ENCODE peak calls at places on chromosomes 11 and 22, in seven cellular contexts. E is NAMALWA, P is dermis microvascular lymphatic vessel endothelial cell, O is nucleus accumbens, M is adrenal gland, G is HCT116, L is putamen. F is an unnamed sample.

GRCh38 chr11:68146704-68147474 is 25.7 kb upstream of the CHKA start:
- DNase-seq in E (peak; percentile 15), P (peak; percentile 64), O (no peak), M (peak; percentile 82), G (no peak), L (peak; percentile 30), F (peak; percentile 69)

GRCh38 chr11:35714882-35715612 is 52.5 kb downstream of the TRIM44 start:
- DNase-seq in E (no peak), P (no peak), O (peak; percentile 12), M (no peak), G (no peak), L (peak; percentile 16), F (no peak)

GRCh38 chr11:117575856-117576255 is 221.2 kb downstream of the DSCAML1 start:
- DNase-seq in E (no peak), P (no peak), O (no peak), M (no peak), G (no peak), L (no peak), F (no peak)

GRCh38 chr11:82750643-82751139 is 17.0 kb upstream of the FAM181B start:
- DNase-seq in E (no peak), P (peak; percentile 13), O (no peak), M (peak; percentile 85), G (no peak), L (no peak), F (no peak)

GRCh38 chr11:68271781-68272608 is at the start of gene C11orf24:
- DNase-seq in E (peak; percentile 97), P (peak; percentile 93), O (peak; percentile 92), M (peak; percentile 96), G (peak; percentile 79), L (peak; percentile 97), F (peak; percentile 96)

GRCh38 chr11:32400196-32400595 is 35.1 kb downstream of the WT1 start:
- DNase-seq in E (no peak), P (no peak), O (peak; percentile 2), M (peak; percentile 14), G (no peak), L (peak; percentile 35), F (no peak)

GRCh38 chr22:37643225-37643847 is 3.9 kb downstream of the SH3BP1 start:
- DNase-seq in E (peak; percentile 89), P (peak; percentile 63), O (peak; percentile 79), M (peak; percentile 94), G (no peak), L (peak; percentile 69), F (peak; percentile 83)

GRCh38 chr11:130431337-130431773 is 2.9 kb upstream of the ADAMTS8 start:
- DNase-seq in E (peak; percentile 85), P (peak; percentile 75), O (peak; percentile 75), M (peak; percentile 90), G (peak; percentile 74), L (no peak), F (peak; percentile 62)

GRCh38 chr22:39176673-39177455 is 24.4 kb upstream of the CBX7 start:
- DNase-seq in E (no peak), P (peak; percentile 29), O (no peak), M (peak; percentile 52), G (no peak), L (no peak), F (no peak)

GRCh38 chr11:46865340-46865739 is 19.3 kb upstream of the CKAP5 start:
- DNase-seq in E (no peak), P (no peak), O (no peak), M (peak; percentile 72), G (no peak), L (no peak), F (no peak)

GRCh38 chr11:2576536-2576935 is 123.3 kb downstream of the KCNQ1OT1 start:
- DNase-seq in E (no peak), P (no peak), O (no peak), M (peak; percentile 44), G (no peak), L (no peak), F (peak; percentile 4)

GRCh38 chr11:9219115-9219514 is 46.0 kb downstream of the DENND5A start:
- DNase-seq in E (no peak), P (peak; percentile 21), O (no peak), M (no peak), G (no peak), L (no peak), F (no peak)

GRCh38 chr11:114084414-114084813 is 24.9 kb downstream of the ZBTB16 start:
- DNase-seq in E (no peak), P (no peak), O (no peak), M (no peak), G (no peak), L (no peak), F (no peak)

GRCh38 chr11:118607401-118608267 is at the start of gene PHLDB1:
- DNase-seq in E (no peak), P (peak; percentile 67), O (peak; percentile 86), M (peak; percentile 82), G (no peak), L (peak; percentile 92), F (peak; percentile 86)

GRCh38 chr11:117819096-117820040 is 5.2 kb downstream of the FXYD2 start:
- DNase-seq in E (peak; percentile 71), P (peak; percentile 72), O (peak; percentile 56), M (peak; percentile 84), G (peak; percentile 70), L (no peak), F (peak; percentile 71)

GRCh38 chr11:120061036-120061760 is 76.7 kb downstream of the TRIM29 start:
- DNase-seq in E (no peak), P (no peak), O (no peak), M (no peak), G (no peak), L (no peak), F (no peak)

GRCh38 chr11:2927851-2928604 is 1.2 kb downstream of the PHLDA2 start:
- DNase-seq in E (no peak), P (no peak), O (no peak), M (no peak), G (no peak), L (no peak), F (no peak)

GRCh38 chr22:32776397-32776796 is 25.1 kb upstream of the TIMP3 start:
- DNase-seq in E (no peak), P (no peak), O (no peak), M (no peak), G (no peak), L (no peak), F (no peak)